ENCODE peak calls at places on chromosomes 1 and 21, in seven cellular contexts. I is GDM1; U is hypothalamus; F is fibroblast of pulmonary artery; E is ovary; Q is stimulated activated CD4-positive, alpha-beta T cell treated with anti-CD3 and anti-CD28 coated beads, Interleukin-4, amount 100 ng/mL, for 4 hours; P is GM12865. V is an unnamed sample.

GRCh38 chr1:1924378-1924777 is 5.3 kb upstream of the TMEM52 start:
- DNase-seq in I (no peak), F (no peak), U (no peak), P (no peak), E (no peak), Q (no peak), V (no peak)

GRCh38 chr1:59431566-59432294 is 134.8 kb downstream of the FGGY start:
- DNase-seq in I (no peak), Q (no peak), F (no peak), E (no peak), U (no peak), P (no peak), V (no peak)

GRCh38 chr1:56525463-56526155 is 53.8 kb downstream of the PLPP3 start:
- DNase-seq in U (no peak), P (peak), Q (no peak), F (no peak), I (no peak), E (no peak), V (peak)

GRCh38 chr1:156684227-156684782 is 7.1 kb upstream of the NES start:
- DNase-seq in E (no peak), I (no peak), U (no peak), Q (no peak), F (no peak), P (peak), V (peak)

GRCh38 chr1:201686709-201687455 is 142.1 kb upstream of the IPO9 start:
- DNase-seq in I (no peak), F (no peak), U (no peak), P (no peak), E (no peak), Q (no peak), V (peak)

GRCh38 chr1:26189331-26189730 is 1.1 kb upstream of the CATSPER4 start:
- DNase-seq in I (no peak), P (no peak), Q (no peak), E (no peak), F (no peak), U (no peak), V (no peak)

GRCh38 chr21:16116067-16116466 is 386.3 kb downstream of the USP25 start:
- DNase-seq in Q (no peak), F (peak), E (no peak), P (no peak), U (no peak), I (no peak), V (no peak)

GRCh38 chr1:66599899-66600737 is 66.2 kb downstream of the SGIP1 start:
- DNase-seq in P (no peak), E (no peak), Q (no peak), F (no peak), U (no peak), I (no peak), V (no peak)

GRCh38 chr1:172041689-172042088 is 200.4 kb downstream of the DNM3 start:
- DNase-seq in P (no peak), E (no peak), U (no peak), Q (no peak), I (no peak), F (peak), V (no peak)

GRCh38 chr1:210264521-210265380 is 32.2 kb downstream of the SERTAD4 start:
- DNase-seq in U (no peak), Q (no peak), I (no peak), F (peak), P (no peak), E (no peak), V (no peak)

GRCh38 chr1:179818743-179819173 is 58.8 kb downstream of the TOR1AIP2 start:
- DNase-seq in P (no peak), I (no peak), E (peak), Q (no peak), F (peak), U (no peak), V (no peak)